ENCODE peak calls at places on chromosome 6, in six cellular contexts. E, I, A, X, B and T are unnamed samples.

GRCh38 chr6:52724041-52724405 is 39.3 kb downstream of the GSTA2 start:
- DNase-seq in E (no peak), I (no peak), A (peak), X (no peak), B (no peak), T (no peak)

GRCh38 chr6:34386316-34387137 is 5.9 kb downstream of the NUDT3 start:
- DNase-seq in E (peak), I (no peak), A (peak), X (no peak), B (no peak), T (no peak)

GRCh38 chr6:136341367-136341766 is 51.7 kb upstream of the BCLAF1 start:
- DNase-seq in E (no peak), I (no peak), A (no peak), X (no peak), B (no peak), T (no peak)

GRCh38 chr6:156787569-156788492 is 10.7 kb downstream of the ARID1B start:
- DNase-seq in E (no peak), I (no peak), A (peak), X (no peak), B (peak), T (peak)

GRCh38 chr6:28245206-28245941 is 6.7 kb downstream of the ZKSCAN4 start:
- DNase-seq in E (no peak), I (no peak), A (no peak), X (no peak), B (no peak), T (no peak)

GRCh38 chr6:63635563-63636515 is at the start of gene PHF3:
- DNase-seq in E (peak), I (peak), A (peak), X (peak), B (peak), T (peak)

GRCh38 chr6:57265755-57266221 is 43.7 kb upstream of the RAB23 start:
- DNase-seq in E (no peak), I (no peak), A (peak), X (peak), B (no peak), T (no peak)

GRCh38 chr6:34315780-34316179 is 67.0 kb upstream of the SMIM29 start:
- DNase-seq in E (no peak), I (no peak), A (no peak), X (peak), B (no peak), T (peak)

GRCh38 chr6:11315743-11316437 is 83.4 kb upstream of the NEDD9 start:
- DNase-seq in E (peak), I (peak), A (peak), X (no peak), B (no peak), T (no peak)

GRCh38 chr6:18823782-18824386 is 436.7 kb downstream of the RNF144B start:
- DNase-seq in E (peak), I (peak), A (peak), X (peak), B (peak), T (peak)

GRCh38 chr6:41374618-41375590 is 39.5 kb downstream of the NCR2 start:
- DNase-seq in E (peak), I (no peak), A (peak), X (no peak), B (peak), T (no peak)

GRCh38 chr6:16718301-16718700 is 43.0 kb downstream of the ATXN1 start:
- DNase-seq in E (no peak), I (no peak), A (no peak), X (no peak), B (no peak), T (no peak)

GRCh38 chr6:79173378-79173777 is 61.1 kb downstream of the HMGN3 start:
- DNase-seq in E (no peak), I (no peak), A (no peak), X (no peak), B (no peak), T (no peak)

GRCh38 chr6:105250523-105250922 is 70.7 kb upstream of the POPDC3 start:
- DNase-seq in E (peak), I (no peak), A (peak), X (no peak), B (no peak), T (no peak)

GRCh38 chr6:137028912-137029311 is 15.9 kb downstream of the IL20RA start:
- DNase-seq in E (no peak), I (no peak), A (no peak), X (no peak), B (no peak), T (no peak)

GRCh38 chr6:25601797-25602679 is 50.0 kb upstream of the SCGN start:
- DNase-seq in E (peak), I (peak), A (peak), X (peak), B (peak), T (peak)

GRCh38 chr6:108666656-108667260 is 106.0 kb downstream of the FOXO3 start:
- DNase-seq in E (no peak), I (no peak), A (no peak), X (no peak), B (peak), T (no peak)

GRCh38 chr6:20660534-20660933 is 126.3 kb downstream of the CDKAL1 start:
- DNase-seq in E (no peak), I (no peak), A (no peak), X (no peak), B (no peak), T (no peak)

GRCh38 chr6:99019341-99019740 is 71.6 kb upstream of the FBXL4 start:
- DNase-seq in E (no peak), I (no peak), A (peak), X (no peak), B (no peak), T (no peak)

GRCh38 chr6:105713474-105714118 is 310.7 kb upstream of the PREP start:
- DNase-seq in E (no peak), I (peak), A (peak), X (no peak), B (peak), T (peak)

GRCh38 chr6:99013145-99013544 is 65.4 kb upstream of the FBXL4 start:
- DNase-seq in E (peak), I (no peak), A (peak), X (no peak), B (no peak), T (no peak)

GRCh38 chr6:6610031-6610591 is 21.6 kb downstream of the LY86 start:
- DNase-seq in E (no peak), I (no peak), A (no peak), X (peak), B (no peak), T (peak)

GRCh38 chr6:143695106-143696059 is 17.6 kb downstream of the PHACTR2 start:
- DNase-seq in E (no peak), I (no peak), A (no peak), X (no peak), B (no peak), T (no peak)

GRCh38 chr6:17707371-17707651 is 586 bp upstream of the NUP153 start:
- DNase-seq in E (no peak), I (no peak), A (no peak), X (no peak), B (no peak), T (no peak)

GRCh38 chr6:98041921-98042320 is 758.9 kb upstream of the MMS22L start:
- DNase-seq in E (no peak), I (no peak), A (no peak), X (no peak), B (peak), T (no peak)

GRCh38 chr6:166494757-166495486 is 91.6 kb downstream of the RAMACL start:
- DNase-seq in E (no peak), I (no peak), A (no peak), X (no peak), B (no peak), T (no peak)

GRCh38 chr6:112979830-112980229 is 632.7 kb downstream of the RFPL4B start:
- DNase-seq in E (peak), I (no peak), A (peak), X (no peak), B (no peak), T (no peak)

GRCh38 chr6:48111575-48111974 is 578 bp upstream of the PTCHD4 start:
- DNase-seq in E (no peak), I (no peak), A (no peak), X (no peak), B (peak), T (no peak)

GRCh38 chr6:49479308-49480004 is 16.3 kb downstream of the CENPQ start:
- DNase-seq in E (peak), I (no peak), A (no peak), X (no peak), B (no peak), T (no peak)

GRCh38 chr6:146768722-146769121 is 169.9 kb downstream of the ADGB start:
- DNase-seq in E (no peak), I (no peak), A (no peak), X (no peak), B (no peak), T (no peak)
- H2AFZ ChIP-seq in E (no peak), I (no peak), A (no peak), X (no peak), B (no peak), T (no peak)

GRCh38 chr6:13923527-13924145 is 1.1 kb upstream of the RNF182 start:
- DNase-seq in E (no peak), I (no peak), A (peak), X (no peak), B (no peak), T (no peak)
- TF ChIP-seq EZH2phosphoT487 in E (no peak), I (no peak), A (no peak), X (no peak), B (no peak), T (no peak)

DNA sequence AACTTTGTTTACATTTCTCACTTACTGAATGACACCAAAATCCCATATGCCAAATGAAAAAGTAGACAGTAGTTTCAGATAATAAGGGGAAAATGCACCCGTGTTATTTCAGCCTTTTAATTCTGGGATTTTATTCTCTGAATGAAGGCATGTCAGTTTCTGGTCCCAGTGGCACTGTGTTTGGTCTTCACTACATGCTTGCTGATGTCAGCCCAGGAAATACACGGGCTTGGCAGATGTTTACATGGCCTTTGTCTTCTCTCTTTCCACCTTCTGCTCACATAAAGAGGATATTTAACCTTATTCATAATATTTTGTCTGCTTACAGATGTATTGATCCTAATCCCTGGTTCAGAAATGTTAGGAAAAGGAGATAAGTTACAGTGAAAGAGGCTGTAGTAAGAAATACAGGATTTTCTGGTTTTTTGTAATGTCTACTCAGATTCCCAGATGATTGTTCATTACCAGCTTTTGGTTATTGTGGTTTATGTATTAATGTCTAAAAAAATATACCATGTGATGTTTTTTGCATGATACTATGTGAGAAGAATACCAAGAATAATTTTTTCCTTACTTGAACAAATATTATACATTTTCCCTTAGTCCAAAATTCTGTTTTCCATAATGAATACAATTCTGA is 27.7 kb downstream of the DSE start:
- DNase-seq in E (no peak), I (no peak), A (peak), X (no peak), B (no peak), T (no peak)
- H3K4me3 ChIP-seq in E (no peak), I (no peak), A (peak), X (no peak), B (no peak), T (no peak)

GRCh38 chr6:132390451-132390850 is 10.8 kb downstream of the MOXD1 start:
- DNase-seq in E (no peak), I (no peak), A (no peak), X (no peak), B (no peak), T (no peak)

GRCh38 chr6:132392792-132393191 is 8.5 kb downstream of the MOXD1 start:
- DNase-seq in E (peak), I (peak), A (no peak), X (peak), B (no peak), T (peak)

GRCh38 chr6:132390017-132390416 is 11.3 kb downstream of the MOXD1 start:
- DNase-seq in E (no peak), I (no peak), A (no peak), X (no peak), B (no peak), T (peak)

GRCh38 chr6:132392292-132392691 is 9.0 kb downstream of the MOXD1 start:
- DNase-seq in E (no peak), I (no peak), A (peak), X (no peak), B (no peak), T (no peak)

DNA sequence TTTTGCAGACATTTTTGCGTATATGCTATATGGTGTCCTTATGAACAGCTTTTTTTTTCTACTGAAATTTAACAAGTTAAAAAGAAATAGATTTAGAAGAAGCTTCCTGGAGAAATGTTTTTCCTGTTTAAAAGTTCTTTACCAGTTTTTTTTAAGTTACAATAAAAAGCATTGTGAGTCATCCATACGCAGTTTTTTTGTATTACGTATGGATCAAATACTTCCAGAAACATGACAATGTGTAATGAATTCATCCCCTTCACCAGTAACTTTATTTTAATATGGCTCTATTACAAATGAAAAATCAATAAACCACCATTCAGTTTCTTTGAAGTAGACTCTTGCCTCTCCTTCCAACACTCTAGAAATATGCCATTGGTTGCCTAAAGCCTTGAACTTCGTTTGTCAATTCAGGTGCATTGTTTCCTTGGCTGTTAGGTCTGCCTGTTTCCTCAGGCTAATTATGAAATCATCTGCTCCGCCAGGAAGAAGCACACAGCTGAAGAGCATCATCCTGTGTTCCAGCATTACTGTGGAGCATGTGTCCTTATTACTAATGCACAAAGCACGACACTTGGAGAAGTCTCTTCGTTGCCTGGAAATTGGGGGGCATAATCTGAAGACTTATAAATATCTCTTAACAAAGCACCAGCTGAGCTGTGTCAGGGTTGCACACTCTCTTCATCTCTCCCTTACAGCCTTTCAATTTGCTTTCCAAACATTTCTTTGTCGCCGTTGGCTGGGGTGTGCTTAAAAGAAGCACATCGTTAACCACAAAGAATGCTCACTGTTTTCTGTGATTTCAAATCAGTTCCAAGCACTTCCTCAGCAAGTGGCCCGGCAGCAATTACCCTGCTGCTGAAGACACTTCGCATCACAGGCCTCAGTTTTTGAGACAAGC is 9.6 kb downstream of the MOXD1 start:
- DNase-seq in E (peak), I (no peak), A (peak), X (no peak), B (peak), T (no peak)
- H2AFZ ChIP-seq in E (no peak), I (no peak), A (peak), X (no peak), B (peak), T (peak)